ENCODE peak calls at places on chromosomes 13 and 19, in six cellular contexts. R is foreskin fibroblast; J is fibroblast of the aortic adventitia; U is NCI-H345; S is left ventricle myocardium inferior; H is stimulated activated CD8-positive, alpha-beta memory T cell treated with anti-CD3 and anti-CD28 coated beads, Interleukin-4, amount 100 ng/mL, for 4 hours. Q is an unnamed sample.

GRCh38 chr13:34044660-34045080 is 226.7 kb downstream of the RFC3 start:
- DNase-seq in R (peak; percentile 81), J (peak; percentile 79), U (no peak), S (no peak), H (no peak), Q (no peak)

GRCh38 chr13:20332361-20333096 is 100.4 kb upstream of the GJB6 start:
- DNase-seq in R (peak; percentile 38), J (peak; percentile 64), U (no peak), S (no peak), H (no peak), Q (no peak)

GRCh38 chr13:84896128-84896527 is 903.1 kb downstream of the SLITRK6 start:
- DNase-seq in R (peak; percentile 24), J (peak; percentile 68), U (peak; percentile 62), S (no peak), H (no peak), Q (no peak)

GRCh38 chr13:33140161-33140560 is 123.9 kb downstream of the KL start:
- DNase-seq in R (no peak), J (no peak), U (no peak), S (no peak), H (no peak), Q (no peak)

GRCh38 chr13:19960673-19961015 is 2.1 kb downstream of the ZMYM2 start:
- DNase-seq in R (no peak), J (no peak), U (no peak), S (no peak), H (no peak), Q (no peak)

GRCh38 chr13:60134376-60134775 is 29.4 kb downstream of the DIAPH3 start:
- DNase-seq in R (no peak), J (peak; percentile 49), U (no peak), S (no peak), H (no peak), Q (no peak)

GRCh38 chr13:85725433-85725832 is 73.8 kb downstream of the SLITRK6 start:
- DNase-seq in R (no peak), J (no peak), U (no peak), S (no peak), H (no peak), Q (peak; percentile 19)

GRCh38 chr19:48656840-48657474 is 11.0 kb upstream of the CA11 start:
- DNase-seq in R (peak; percentile 93), J (peak; percentile 86), U (no peak), S (no peak), H (no peak), Q (peak; percentile 19)

Q was measured in NCI-H774.